ENCODE peak calls at places on chromosomes 11 and 22, in four cellular contexts. B is RPMI7951; W is M059J; O is activated CD8-positive, alpha-beta memory T cell treated with anti-CD3 and anti-CD28 coated beads, Interleukin-2, amount 50 U/mL, for 48 hours. U is an unnamed sample.

GRCh38 chr11:70078796-70079616 is 889 bp downstream of the ANO1 start:
- DNase-seq in B (no peak), W (no peak), O (no peak), U (no peak)

GRCh38 chr11:42812408-42812807 is 499.4 kb upstream of the API5 start:
- DNase-seq in B (no peak), W (no peak), O (no peak), U (no peak)

GRCh38 chr11:114317738-114318137 is 21.5 kb downstream of the NNMT start:
- DNase-seq in B (peak), W (peak), O (no peak), U (peak)

GRCh38 chr11:128694618-128695481 is 978 bp downstream of the FLI1 start:
- DNase-seq in B (peak), W (peak), O (peak), U (peak)

GRCh38 chr11:76436020-76436419 is 8.8 kb upstream of the EMSY start:
- DNase-seq in B (no peak), W (no peak), O (no peak), U (no peak)

GRCh38 chr11:48005878-48006277 is 25.5 kb downstream of the PTPRJ start:
- DNase-seq in B (no peak), W (no peak), O (peak), U (no peak)

GRCh38 chr22:46791201-46791731 is 28.8 kb downstream of the TBC1D22A start:
- DNase-seq in B (peak), W (no peak), O (peak), U (peak)

GRCh38 chr22:18035740-18036139 is 11.4 kb upstream of the MICAL3 start:
- DNase-seq in B (no peak), W (peak), O (no peak), U (peak)

GRCh38 chr11:18548001-18548400 is 21.3 kb upstream of the TSG101 start:
- DNase-seq in B (no peak), W (no peak), O (no peak), U (no peak)

GRCh38 chr22:41687901-41688364 is 734 bp downstream of the SNU13 start:
- DNase-seq in B (peak), W (peak), O (no peak), U (peak)

GRCh38 chr22:36134167-36134566 is 26.4 kb downstream of the APOL3 start:
- DNase-seq in B (no peak), W (no peak), O (no peak), U (no peak)

GRCh38 chr11:119093666-119093950 is 8.0 kb downstream of the DPAGT1 start:
- DNase-seq in B (no peak), W (no peak), O (no peak), U (no peak)

GRCh38 chr22:35604671-35605457 is 12.3 kb downstream of the MB start:
- DNase-seq in B (peak), W (peak), O (peak), U (peak)

GRCh38 chr11:48001438-48002021 is 21.2 kb downstream of the PTPRJ start:
- DNase-seq in B (peak), W (peak), O (peak), U (peak)

GRCh38 chr22:45271667-45272188 is 13.0 kb upstream of the UPK3A start:
- DNase-seq in B (peak), W (no peak), O (no peak), U (no peak)

GRCh38 chr22:19174106-19175025 is 4.2 kb downstream of the SLC25A1 start:
- DNase-seq in B (peak), W (peak), O (no peak), U (peak)

GRCh38 chr11:46541593-46542371 is 52.0 kb downstream of the AMBRA1 start:
- DNase-seq in B (no peak), W (peak), O (no peak), U (no peak)

GRCh38 chr22:26610072-26610958 is 7.5 kb downstream of the CRYBB1 start:
- DNase-seq in B (peak), W (peak), O (peak), U (peak)

GRCh38 chr11:69320756-69321741 is 27.1 kb downstream of the MYEOV start:
- DNase-seq in B (peak), W (peak), O (peak), U (peak)

GRCh38 chr22:46074771-46075551 is 75.4 kb upstream of the PPARA start:
- DNase-seq in B (no peak), W (no peak), O (no peak), U (peak)